ENCODE peak calls at places on chromosomes 6 and 20, in seven cellular contexts. One of them, this sample, is unnamed.

GRCh38 chr6:33335916-33336315 is 18.4 kb upstream of the ZBTB22 start:
- DNase-seq in IMR-90: no peak
- DNase-seq in NB4: no peak
- DNase-seq in ovary: no peak
- DNase-seq in pancreas: no peak
- DNase-seq in fibroblast of lung: no peak
- DNase-seq in cardiac fibroblast: no peak
- DNase-seq in this sample: no peak

GRCh38 chr20:47146703-47147102 is 209.8 kb downstream of the ZMYND8 start:
- DNase-seq in IMR-90: peak
- DNase-seq in NB4: no peak
- DNase-seq in ovary: no peak
- DNase-seq in pancreas: no peak
- DNase-seq in fibroblast of lung: peak
- DNase-seq in cardiac fibroblast: peak
- DNase-seq in this sample: peak

GRCh38 chr6:144678844-144679243 is 393.7 kb downstream of the UTRN start:
- DNase-seq in IMR-90: peak
- DNase-seq in NB4: no peak
- DNase-seq in ovary: no peak
- DNase-seq in pancreas: no peak
- DNase-seq in fibroblast of lung: peak
- DNase-seq in cardiac fibroblast: peak
- DNase-seq in this sample: peak

GRCh38 chr6:151524059-151524458 is 30.2 kb downstream of the CCDC170 start:
- DNase-seq in IMR-90: no peak
- DNase-seq in NB4: no peak
- DNase-seq in ovary: no peak
- DNase-seq in pancreas: no peak
- DNase-seq in fibroblast of lung: no peak
- DNase-seq in cardiac fibroblast: no peak
- DNase-seq in this sample: no peak

GRCh38 chr6:32854376-32855178 is 585 bp downstream of the PSMB9 start:
- DNase-seq in IMR-90: peak
- DNase-seq in NB4: peak
- DNase-seq in ovary: no peak
- DNase-seq in pancreas: peak
- DNase-seq in fibroblast of lung: peak
- DNase-seq in cardiac fibroblast: peak
- DNase-seq in this sample: peak

GRCh38 chr6:29976588-29977424 is 34.5 kb downstream of the HLA-A start:
- DNase-seq in IMR-90: peak
- DNase-seq in NB4: peak
- DNase-seq in ovary: peak
- DNase-seq in pancreas: peak
- DNase-seq in fibroblast of lung: peak
- DNase-seq in cardiac fibroblast: peak
- DNase-seq in this sample: peak

GRCh38 chr6:122947355-122947754 is 48.7 kb upstream of the CLVS2 start:
- DNase-seq in IMR-90: no peak
- DNase-seq in NB4: peak
- DNase-seq in ovary: no peak
- DNase-seq in pancreas: no peak
- DNase-seq in fibroblast of lung: no peak
- DNase-seq in cardiac fibroblast: peak
- DNase-seq in this sample: peak

GRCh38 chr6:138689849-138690248 is 83.7 kb upstream of the CCDC28A start:
- DNase-seq in IMR-90: peak
- DNase-seq in NB4: no peak
- DNase-seq in ovary: no peak
- DNase-seq in pancreas: no peak
- DNase-seq in fibroblast of lung: no peak
- DNase-seq in cardiac fibroblast: no peak
- DNase-seq in this sample: no peak

GRCh38 chr20:9838378-9839295 is at the start of gene PAK5:
- DNase-seq in IMR-90: peak
- DNase-seq in NB4: no peak
- DNase-seq in ovary: peak
- DNase-seq in pancreas: peak
- DNase-seq in fibroblast of lung: peak
- DNase-seq in cardiac fibroblast: peak
- DNase-seq in this sample: peak

GRCh38 chr6:146997062-146997461 is 207.2 kb upstream of the STXBP5 start:
- DNase-seq in IMR-90: peak
- DNase-seq in NB4: peak
- DNase-seq in ovary: no peak
- DNase-seq in pancreas: no peak
- DNase-seq in fibroblast of lung: peak
- DNase-seq in cardiac fibroblast: peak
- DNase-seq in this sample: peak

GRCh38 chr6:50815436-50816114 is 3.1 kb upstream of the TFAP2B start:
- DNase-seq in IMR-90: peak
- DNase-seq in NB4: no peak
- DNase-seq in ovary: no peak
- DNase-seq in pancreas: no peak
- DNase-seq in fibroblast of lung: peak
- DNase-seq in cardiac fibroblast: peak
- DNase-seq in this sample: peak

GRCh38 chr6:28117386-28118050 is 6.9 kb upstream of the ZSCAN16 start:
- DNase-seq in IMR-90: no peak
- DNase-seq in NB4: no peak
- DNase-seq in ovary: no peak
- DNase-seq in pancreas: no peak
- DNase-seq in fibroblast of lung: no peak
- DNase-seq in cardiac fibroblast: no peak
- DNase-seq in this sample: no peak

GRCh38 chr6:29961966-29962365 is 19.6 kb downstream of the HLA-A start:
- DNase-seq in IMR-90: no peak
- DNase-seq in NB4: no peak
- DNase-seq in ovary: no peak
- DNase-seq in pancreas: no peak
- DNase-seq in fibroblast of lung: no peak
- DNase-seq in cardiac fibroblast: no peak
- DNase-seq in this sample: no peak

GRCh38 chr6:34928695-34929094 is 39.6 kb downstream of the ANKS1A start:
- DNase-seq in IMR-90: no peak
- DNase-seq in NB4: no peak
- DNase-seq in ovary: no peak
- DNase-seq in pancreas: no peak
- DNase-seq in fibroblast of lung: no peak
- DNase-seq in cardiac fibroblast: no peak
- DNase-seq in this sample: no peak

GRCh38 chr6:159844737-159845645 is 44.9 kb downstream of the PNLDC1 start:
- DNase-seq in IMR-90: no peak
- DNase-seq in NB4: no peak
- DNase-seq in ovary: no peak
- DNase-seq in pancreas: no peak
- DNase-seq in fibroblast of lung: no peak
- DNase-seq in cardiac fibroblast: no peak
- DNase-seq in this sample: no peak

GRCh38 chr20:33299111-33299603 is 16.1 kb downstream of the BPIFB1 start:
- DNase-seq in IMR-90: peak
- DNase-seq in NB4: peak
- DNase-seq in ovary: peak
- DNase-seq in pancreas: peak
- DNase-seq in fibroblast of lung: peak
- DNase-seq in cardiac fibroblast: peak
- DNase-seq in this sample: peak

GRCh38 chr20:49571553-49571835 is 3.6 kb upstream of the PTGIS start:
- DNase-seq in IMR-90: no peak
- DNase-seq in NB4: no peak
- DNase-seq in ovary: no peak
- DNase-seq in pancreas: peak
- DNase-seq in fibroblast of lung: no peak
- DNase-seq in cardiac fibroblast: no peak
- DNase-seq in this sample: no peak

GRCh38 chr6:54646551-54647300 is 199.8 kb upstream of the FAM83B start:
- DNase-seq in IMR-90: no peak
- DNase-seq in NB4: no peak
- DNase-seq in ovary: no peak
- DNase-seq in pancreas: no peak
- DNase-seq in fibroblast of lung: peak
- DNase-seq in cardiac fibroblast: peak
- DNase-seq in this sample: peak

GRCh38 chr6:121934461-121934860 is 465.0 kb upstream of the HSF2 start:
- DNase-seq in IMR-90: no peak
- DNase-seq in NB4: no peak
- DNase-seq in ovary: no peak
- DNase-seq in pancreas: no peak
- DNase-seq in fibroblast of lung: no peak
- DNase-seq in cardiac fibroblast: no peak
- DNase-seq in this sample: no peak

GRCh38 chr6:168574699-168575195 is 133.8 kb downstream of the SMOC2 start:
- DNase-seq in IMR-90: no peak
- DNase-seq in NB4: peak
- DNase-seq in ovary: peak
- DNase-seq in pancreas: no peak
- DNase-seq in fibroblast of lung: no peak
- DNase-seq in cardiac fibroblast: peak
- DNase-seq in this sample: peak

GRCh38 chr6:170004585-170005210 is 253.3 kb downstream of the ERMARD start:
- DNase-seq in IMR-90: no peak
- DNase-seq in NB4: no peak
- DNase-seq in ovary: no peak
- DNase-seq in pancreas: no peak
- DNase-seq in fibroblast of lung: no peak
- DNase-seq in cardiac fibroblast: no peak
- DNase-seq in this sample: no peak

GRCh38 chr20:63215101-63216040 is 560 bp downstream of the YTHDF1 start:
- DNase-seq in IMR-90: peak
- DNase-seq in NB4: peak
- DNase-seq in ovary: no peak
- DNase-seq in pancreas: no peak
- DNase-seq in fibroblast of lung: peak
- DNase-seq in cardiac fibroblast: peak
- DNase-seq in this sample: peak

GRCh38 chr20:21395039-21395665 is 2.2 kb downstream of the NKX2-4 start:
- DNase-seq in IMR-90: no peak
- DNase-seq in NB4: no peak
- DNase-seq in ovary: no peak
- DNase-seq in pancreas: no peak
- DNase-seq in fibroblast of lung: no peak
- DNase-seq in cardiac fibroblast: no peak
- DNase-seq in this sample: no peak

GRCh38 chr6:157554747-157555146 is 173.8 kb downstream of the ZDHHC14 start:
- DNase-seq in IMR-90: no peak
- DNase-seq in NB4: no peak
- DNase-seq in ovary: no peak
- DNase-seq in pancreas: no peak
- DNase-seq in fibroblast of lung: no peak
- DNase-seq in cardiac fibroblast: no peak
- DNase-seq in this sample: no peak

GRCh38 chr20:61536671-61537070 is 284.6 kb downstream of the CDH4 start:
- DNase-seq in IMR-90: no peak
- DNase-seq in NB4: no peak
- DNase-seq in ovary: no peak
- DNase-seq in pancreas: no peak
- DNase-seq in fibroblast of lung: no peak
- DNase-seq in cardiac fibroblast: no peak
- DNase-seq in this sample: no peak

GRCh38 chr20:53527196-53527595 is 66.4 kb downstream of the ZNF217 start:
- DNase-seq in IMR-90: no peak
- DNase-seq in NB4: no peak
- DNase-seq in ovary: no peak
- DNase-seq in pancreas: no peak
- DNase-seq in fibroblast of lung: no peak
- DNase-seq in cardiac fibroblast: no peak
- DNase-seq in this sample: no peak

GRCh38 chr6:170434114-170434820 is 118.8 kb downstream of the PSMB1 start:
- DNase-seq in IMR-90: peak
- DNase-seq in NB4: no peak
- DNase-seq in ovary: no peak
- DNase-seq in pancreas: no peak
- DNase-seq in fibroblast of lung: no peak
- DNase-seq in cardiac fibroblast: no peak
- DNase-seq in this sample: no peak

GRCh38 chr20:7348253-7348652 is 580.8 kb downstream of the BMP2 start:
- DNase-seq in IMR-90: no peak
- DNase-seq in NB4: no peak
- DNase-seq in ovary: no peak
- DNase-seq in pancreas: no peak
- DNase-seq in fibroblast of lung: no peak
- DNase-seq in cardiac fibroblast: no peak
- DNase-seq in this sample: peak

GRCh38 chr6:166387642-166388325 is 5.0 kb upstream of the MPC1 start:
- DNase-seq in IMR-90: no peak
- DNase-seq in NB4: no peak
- DNase-seq in ovary: no peak
- DNase-seq in pancreas: no peak
- DNase-seq in fibroblast of lung: no peak
- DNase-seq in cardiac fibroblast: no peak
- DNase-seq in this sample: no peak
- H3K4me3 ChIP-seq in IMR-90: no peak
- H3K4me3 ChIP-seq in NB4: no peak
- H3K4me3 ChIP-seq in ovary: no peak
- H3K4me3 ChIP-seq in pancreas: no peak
- H3K4me3 ChIP-seq in fibroblast of lung: no peak
- H3K4me3 ChIP-seq in cardiac fibroblast: no peak
- H3K4me3 ChIP-seq in this sample: no peak

GRCh38 chr6:9456241-9456658 is 958.6 kb downstream of the TFAP2A start:
- DNase-seq in IMR-90: no peak
- DNase-seq in NB4: no peak
- DNase-seq in ovary: no peak
- DNase-seq in pancreas: no peak
- DNase-seq in fibroblast of lung: no peak
- DNase-seq in cardiac fibroblast: no peak
- DNase-seq in this sample: no peak
- H3K4me3 ChIP-seq in IMR-90: no peak
- H3K4me3 ChIP-seq in NB4: no peak
- H3K4me3 ChIP-seq in ovary: no peak
- H3K4me3 ChIP-seq in pancreas: no peak
- H3K4me3 ChIP-seq in fibroblast of lung: no peak
- H3K4me3 ChIP-seq in cardiac fibroblast: no peak
- H3K4me3 ChIP-seq in this sample: no peak

DNA sequence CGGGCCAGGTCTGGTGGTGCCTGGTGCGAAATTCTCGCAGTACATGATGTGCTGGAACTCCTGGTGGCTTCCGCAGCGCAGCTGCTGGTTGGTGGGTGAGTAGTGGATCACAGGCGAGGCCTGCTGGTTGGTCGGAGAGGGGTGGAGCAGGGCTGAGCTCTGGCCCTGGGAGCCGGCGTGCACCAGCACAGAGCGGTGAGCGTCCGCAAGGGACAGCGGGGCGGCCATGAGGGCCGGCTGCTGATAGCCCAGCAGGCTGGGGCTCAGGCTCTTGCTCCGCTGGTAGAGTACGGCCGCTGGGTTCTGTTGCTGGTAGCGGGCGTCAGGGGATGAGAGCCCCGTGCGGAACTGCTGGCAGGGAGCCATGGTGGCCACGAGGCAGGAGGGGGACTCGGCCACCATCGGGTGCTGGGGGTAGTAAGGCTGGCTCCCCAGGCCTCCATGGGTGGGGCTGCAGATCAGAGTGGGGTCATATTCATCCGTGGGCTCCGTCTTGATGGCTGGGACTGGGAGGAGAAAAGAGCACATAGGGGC is 110.2 kb downstream of the NFATC2 start:
- DNase-seq in IMR-90: no peak
- DNase-seq in NB4: no peak
- DNase-seq in ovary: no peak
- DNase-seq in pancreas: no peak
- DNase-seq in fibroblast of lung: no peak
- DNase-seq in cardiac fibroblast: no peak
- DNase-seq in this sample: no peak
- H3K4me3 ChIP-seq in IMR-90: no peak
- H3K4me3 ChIP-seq in NB4: no peak
- H3K4me3 ChIP-seq in ovary: no peak
- H3K4me3 ChIP-seq in pancreas: no peak
- H3K4me3 ChIP-seq in fibroblast of lung: no peak
- H3K4me3 ChIP-seq in cardiac fibroblast: no peak
- H3K4me3 ChIP-seq in this sample: no peak

GRCh38 chr20:56628015-56628872 is 862 bp upstream of the TFAP2C start:
- DNase-seq in IMR-90: no peak
- DNase-seq in NB4: peak
- DNase-seq in ovary: no peak
- DNase-seq in pancreas: peak
- DNase-seq in fibroblast of lung: no peak
- DNase-seq in cardiac fibroblast: peak
- DNase-seq in this sample: no peak
- H3K4me3 ChIP-seq in IMR-90: no peak
- H3K4me3 ChIP-seq in NB4: peak
- H3K4me3 ChIP-seq in ovary: peak
- H3K4me3 ChIP-seq in pancreas: no peak
- H3K4me3 ChIP-seq in fibroblast of lung: no peak
- H3K4me3 ChIP-seq in cardiac fibroblast: no peak
- H3K4me3 ChIP-seq in this sample: no peak

This sample was measured in fibroblast of the aortic adventitia.